ENCODE peak calls at places on chromosomes 16 and 17, in five cellular contexts. R is H1, W is IMR-90, Z is mesenchymal stem cell, T is mesendoderm. Q is an unnamed sample.

GRCh38 chr17:65074778-65075250 is 18.3 kb upstream of the GNA13 start:
- DNase-seq in R (no peak), W (peak; percentile 68), Z (peak; percentile 76), T (no peak), Q (no peak)

GRCh38 chr17:60573139-60573975 is 26.6 kb upstream of the PPM1D start:
- DNase-seq in R (no peak), W (peak; percentile 74), Z (peak; percentile 82), T (peak; percentile 87), Q (no peak)

GRCh38 chr17:35898283-35899070 is 18.3 kb upstream of the CCL5 start:
- DNase-seq in R (no peak), W (no peak), Z (no peak), T (no peak), Q (no peak)

GRCh38 chr17:81885869-81886548 is 5.4 kb downstream of the ALYREF start:
- DNase-seq in R (no peak), W (no peak), Z (no peak), T (no peak), Q (no peak)

GRCh38 chr17:48553190-48553547 is 8.3 kb upstream of the HOXB2 start:
- DNase-seq in R (no peak), W (no peak), Z (no peak), T (no peak), Q (no peak)

GRCh38 chr16:648071-648785 is 937 bp upstream of the WDR90 start:
- DNase-seq in R (peak; percentile 77), W (no peak), Z (no peak), T (no peak), Q (no peak)

GRCh38 chr17:8698142-8699050 is 46.2 kb downstream of the CCDC42 start:
- DNase-seq in R (no peak), W (peak; percentile 79), Z (peak; percentile 83), T (peak; percentile 69), Q (no peak)

GRCh38 chr17:36544320-36545092 is at the start of gene GGNBP2:
- DNase-seq in R (peak; percentile 95), W (peak; percentile 92), Z (peak; percentile 95), T (peak; percentile 96), Q (peak; percentile 91)

GRCh38 chr17:66965801-66966528 is 1.5 kb downstream of the CACNG4 start:
- DNase-seq in R (peak; percentile 60), W (no peak), Z (no peak), T (peak; percentile 69), Q (no peak)

GRCh38 chr17:40139566-40140058 is 725 bp upstream of the CASC3 start:
- DNase-seq in R (no peak), W (no peak), Z (no peak), T (no peak), Q (no peak)
- H4K8ac ChIP-seq in R (no peak overlapping the region), W (peak overlapping the region; percentile 76), Z (peak overlapping the region; percentile 90), T (no peak overlapping the region), Q (peak overlapping the region; percentile 88)

GRCh38 chr16:77833906-77834599 is 45.7 kb downstream of the VAT1L start:
- DNase-seq in R (peak; percentile 50), W (peak; percentile 89), Z (peak; percentile 78), T (peak; percentile 99), Q (peak; percentile 68)
- H2BK120ac ChIP-seq in R (peak overlapping the region; percentile 5), W (peak overlapping the region; percentile 99), Z (peak overlapping the region; percentile 50), T (peak overlapping the region; percentile 63), Q (no peak overlapping the region)

DNA sequence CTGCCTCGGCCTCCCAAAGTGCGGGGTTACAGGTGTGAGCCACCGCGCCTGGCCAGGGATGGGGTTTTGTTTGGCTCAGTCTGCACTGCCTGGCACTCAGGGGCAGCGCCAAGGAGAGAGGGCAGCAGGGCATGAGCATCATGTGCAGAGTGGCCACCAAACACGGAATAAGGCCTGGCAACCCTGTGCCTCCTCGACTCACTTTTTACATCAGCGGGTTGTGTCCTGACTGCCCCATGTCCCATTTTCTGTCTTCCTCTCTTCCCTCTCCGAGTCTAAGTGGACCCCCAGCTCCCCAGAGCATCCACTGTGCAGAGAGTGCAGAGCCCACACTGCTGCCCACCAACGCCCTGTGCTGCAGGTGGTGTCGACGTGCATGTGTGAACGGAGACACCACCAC is 18.2 kb upstream of the TRAP1 start:
- DNase-seq in R (no peak), W (no peak), Z (no peak), T (no peak), Q (no peak)
- H4K8ac ChIP-seq in R (no peak overlapping the region), W (no peak overlapping the region), Z (no peak overlapping the region), T (no peak overlapping the region), Q (peak overlapping the region; percentile 30)

DNA sequence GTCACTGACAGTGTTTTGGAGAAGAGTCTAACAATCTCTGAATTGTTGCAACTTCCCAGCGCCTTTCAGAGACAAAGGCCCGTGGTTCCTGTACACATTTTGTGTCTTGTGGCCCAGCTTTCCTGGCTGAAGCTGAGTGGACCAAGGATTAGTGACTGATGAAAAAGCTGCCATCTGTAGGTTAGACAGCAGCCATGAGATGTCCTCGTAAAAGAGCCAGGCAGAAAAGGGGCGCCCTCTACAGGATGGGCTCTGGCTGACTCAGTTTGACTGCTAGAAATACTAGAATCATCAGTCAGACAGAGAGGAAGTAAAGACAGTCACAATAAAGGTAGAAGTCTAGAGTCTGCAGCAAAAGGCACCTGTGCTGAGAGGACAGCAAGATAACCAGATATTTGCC is 26.5 kb upstream of the NF1 start:
- DNase-seq in R (peak; percentile 86), W (peak; percentile 41), Z (peak; percentile 54), T (peak; percentile 79), Q (no peak)
- H2BK120ac ChIP-seq in R (no peak overlapping the region), W (peak overlapping the region; percentile 97), Z (no peak overlapping the region), T (no peak overlapping the region), Q (no peak overlapping the region)

DNA sequence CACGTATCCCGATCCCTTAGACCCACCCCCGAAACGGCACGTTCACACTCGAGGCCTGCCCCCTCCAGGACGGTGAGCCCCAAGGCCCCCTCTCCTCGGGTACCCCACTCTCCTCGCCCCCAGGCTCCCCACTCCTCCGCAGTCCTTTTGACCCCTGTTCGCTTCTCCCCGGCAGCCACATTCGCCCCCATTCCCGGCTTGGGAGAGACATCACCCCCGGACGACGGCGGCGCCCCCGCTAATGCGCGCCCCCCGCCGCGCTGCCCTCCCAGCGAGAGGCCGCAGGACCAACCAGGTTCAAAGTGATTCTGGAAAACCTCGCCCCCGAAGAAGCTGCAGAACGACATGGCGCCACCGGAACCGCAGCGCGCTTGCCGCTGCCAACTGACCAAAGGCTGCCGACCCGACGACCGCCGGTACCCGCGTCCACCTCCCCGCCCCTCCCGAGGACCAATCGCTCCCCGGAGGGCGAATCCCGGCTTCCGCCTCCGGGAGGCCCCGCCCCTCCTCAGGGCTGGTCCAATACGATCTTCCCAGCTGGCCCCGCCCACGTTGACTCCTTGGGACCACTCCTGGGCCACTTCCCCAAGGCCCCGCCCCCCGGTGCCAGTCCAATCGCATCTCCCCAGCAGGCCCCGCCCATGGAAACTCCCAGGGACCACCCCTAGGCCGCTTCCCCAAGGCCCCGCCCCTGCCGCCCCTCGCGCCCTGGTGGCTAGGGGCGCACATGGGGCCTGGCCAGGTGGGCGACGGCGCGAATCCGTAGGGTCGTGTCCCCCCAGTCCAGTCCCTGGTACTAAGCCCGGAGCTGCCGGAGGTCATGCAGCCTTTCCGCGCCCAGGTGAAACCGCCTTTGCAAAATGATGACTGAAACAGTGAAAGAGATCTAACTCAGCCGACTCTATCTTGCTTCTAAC is at the start of gene MSRB1:
- DNase-seq in R (peak; percentile 100), W (peak; percentile 96), Z (peak; percentile 99), T (peak; percentile 99), Q (peak; percentile 99)
- H4K8ac ChIP-seq in R (peak within 1 kb of the TSS; percentile 21), W (peak within 1 kb of the TSS; percentile 89), Z (peak within 1 kb of the TSS; percentile 96), T (peak within 1 kb of the TSS; percentile 7), Q (peak within 1 kb of the TSS; percentile 86)

GRCh38 chr17:75011788-75012319 is 616 bp upstream of the MRPL58 start:
- DNase-seq in R (no peak), W (peak; percentile 59), Z (peak; percentile 44), T (no peak), Q (no peak)
- H2BK120ac ChIP-seq in R (no peak overlapping the region), W (peak overlapping the region; percentile 7), Z (peak overlapping the region; percentile 27), T (no peak overlapping the region), Q (no peak overlapping the region)